ENCODE peak calls at places on chromosomes 5 and 9, in nine cellular contexts. F, Y, H, K, O, S, T, J and M are unnamed samples.

GRCh38 chr5:143108498-143109128 is 294.9 kb downstream of the NR3C1 start:
- DNase-seq in F (no peak), Y (no peak), H (no peak), K (peak; percentile 90), O (peak; percentile 79), S (no peak), T (peak; percentile 28), J (no peak), M (peak; percentile 83)

GRCh38 chr5:76163111-76163628 is 80.0 kb downstream of the SV2C start:
- DNase-seq in F (no peak), Y (no peak), H (no peak), K (no peak), O (no peak), S (no peak), T (no peak), J (no peak), M (no peak)

GRCh38 chr5:59757442-59757841 is 136.1 kb downstream of the PDE4D start:
- DNase-seq in F (no peak), Y (no peak), H (no peak), K (no peak), O (no peak), S (no peak), T (no peak), J (no peak), M (no peak)

GRCh38 chr5:14775857-14776256 is 95.7 kb downstream of the ANKH start:
- DNase-seq in F (no peak), Y (no peak), H (no peak), K (peak; percentile 27), O (peak; percentile 21), S (no peak), T (no peak), J (no peak), M (peak; percentile 71)

GRCh38 chr9:118618091-118618490 is 751.1 kb downstream of the BRINP1 start:
- DNase-seq in F (no peak), Y (no peak), H (no peak), K (no peak), O (no peak), S (no peak), T (no peak), J (no peak), M (no peak)

GRCh38 chr9:132488611-132489010 is 78.6 kb downstream of the CFAP77 start:
- DNase-seq in F (no peak), Y (no peak), H (no peak), K (no peak), O (no peak), S (no peak), T (no peak), J (no peak), M (no peak)

GRCh38 chr9:89817186-89817960 is 212.6 kb downstream of the GADD45G start:
- DNase-seq in F (no peak), Y (no peak), H (no peak), K (no peak), O (no peak), S (no peak), T (no peak), J (no peak), M (no peak)

GRCh38 chr5:59025734-59026133 is 442.9 kb downstream of the RAB3C start:
- DNase-seq in F (no peak), Y (no peak), H (no peak), K (no peak), O (no peak), S (no peak), T (no peak), J (no peak), M (no peak)